ENCODE peak calls at places on chromosomes 12 and 14, in six cellular contexts. G is dorsolateral prefrontal cortex, X is astrocyte, T is GM12878, Q is lower lobe of right lung, L is IMR-90. O is an unnamed sample.

GRCh38 chr14:52825085-52825484 is 33.7 kb upstream of the GNPNAT1 start:
- DNase-seq in Q (no peak), T (peak), L (no peak), X (no peak), G (no peak), O (no peak)

GRCh38 chr12:44589697-44590096 is 286.4 kb downstream of the NELL2 start:
- DNase-seq in X (peak), G (no peak), T (no peak), L (no peak), Q (no peak), O (no peak)

GRCh38 chr12:93302331-93303229 is 75.1 kb upstream of the NUDT4 start:
- DNase-seq in L (peak), X (peak), T (no peak), Q (no peak), G (no peak), O (no peak)

GRCh38 chr12:68538722-68539614 is 71.7 kb upstream of the RAP1B start:
- DNase-seq in X (peak), G (no peak), L (peak), Q (peak), T (peak), O (peak)

GRCh38 chr14:95195031-95195430 is 37.7 kb upstream of the DICER1 start:
- DNase-seq in Q (no peak), X (no peak), L (no peak), G (no peak), T (no peak), O (no peak)

GRCh38 chr14:52951730-52952481 is 1.1 kb upstream of the FERMT2 start:
- DNase-seq in G (no peak), X (peak), T (no peak), L (peak), Q (no peak), O (peak)

GRCh38 chr14:38103542-38104225 is 104.0 kb upstream of the SSTR1 start:
- DNase-seq in X (no peak), T (no peak), L (no peak), Q (no peak), G (no peak), O (no peak)

GRCh38 chr14:38079268-38079667 is 128.4 kb upstream of the SSTR1 start:
- DNase-seq in T (peak), L (peak), Q (no peak), G (no peak), X (no peak), O (no peak)

GRCh38 chr12:54603872-54604271 is 15.4 kb upstream of the PPP1R1A start:
- DNase-seq in G (no peak), L (no peak), T (no peak), X (no peak), Q (no peak), O (no peak)

GRCh38 chr14:104651876-104652260 is 37.5 kb upstream of the INF2 start:
- DNase-seq in G (no peak), L (no peak), X (no peak), Q (no peak), T (no peak), O (no peak)

GRCh38 chr14:99802301-99803105 is 9.3 kb downstream of the EML1 start:
- DNase-seq in T (no peak), L (peak), X (no peak), Q (no peak), G (no peak), O (no peak)

GRCh38 chr12:98745578-98746391 is 100.7 kb downstream of the APAF1 start:
- DNase-seq in T (no peak), Q (no peak), L (peak), G (no peak), X (no peak), O (no peak)

GRCh38 chr14:106822905-106823304 is 1296.5 kb downstream of the TMEM121 start:
- DNase-seq in T (no peak), X (no peak), L (no peak), G (no peak), Q (no peak), O (no peak)

GRCh38 chr14:104248203-104249055 is 110.0 kb downstream of the KIF26A start:
- DNase-seq in G (no peak), L (no peak), T (no peak), X (no peak), Q (peak), O (no peak)

GRCh38 chr12:130555628-130556485 is 160.2 kb downstream of the RIMBP2 start:
- DNase-seq in L (no peak), G (no peak), X (no peak), Q (no peak), T (no peak), O (peak)

GRCh38 chr12:44717612-44718011 is 158.5 kb downstream of the NELL2 start:
- DNase-seq in Q (no peak), T (no peak), X (no peak), L (no peak), G (no peak), O (no peak)

GRCh38 chr12:1093166-1093751 is 102.2 kb downstream of the ERC1 start:
- DNase-seq in G (no peak), X (peak), Q (no peak), L (peak), T (no peak), O (peak)

GRCh38 chr12:117518594-117519270 is 157.3 kb upstream of the NOS1 start:
- DNase-seq in L (no peak), X (peak), Q (peak), G (no peak), T (no peak), O (peak)

DNA sequence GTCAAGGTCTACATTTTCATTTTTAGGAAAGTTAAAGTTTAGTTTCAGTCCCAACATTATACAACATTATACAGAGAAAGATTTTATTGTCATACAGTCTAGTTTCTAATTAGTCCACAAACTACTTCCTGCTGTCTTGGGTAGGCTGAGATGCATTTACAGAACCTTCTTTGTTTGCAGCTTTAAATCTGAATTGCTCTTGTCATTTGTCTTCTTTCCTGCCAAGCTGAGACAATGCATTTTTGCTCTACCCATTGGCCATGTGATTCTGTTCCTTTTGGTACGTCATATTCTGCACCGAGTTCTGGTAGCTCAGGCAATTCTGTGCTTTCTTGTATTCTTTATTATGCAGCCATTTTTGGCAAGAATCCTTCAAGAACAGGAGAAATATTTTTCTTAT is 228.5 kb downstream of the ATP23 start:
- DNase-seq in Q (no peak), T (no peak), G (no peak), X (no peak), L (no peak), O (no peak)
- H3K27ac ChIP-seq in Q (no peak), T (no peak), G (no peak), X (no peak), L (no peak), O (no peak)

GRCh38 chr12:89709157-89709993 is 737 bp upstream of the ATP2B1 start:
- DNase-seq in G (peak), Q (peak), L (peak), T (peak), X (peak), O (peak)

GRCh38 chr12:89708793-89709156 is at the start of gene ATP2B1:
- DNase-seq in Q (peak), G (peak), X (peak), T (peak), L (peak), O (peak)

GRCh38 chr12:89709994-89710872 is 1.6 kb upstream of the ATP2B1 start:
- DNase-seq in X (no peak), T (no peak), G (peak), Q (peak), L (peak), O (peak)

GRCh38 chr12:89707992-89708792 is 446 bp downstream of the ATP2B1 start:
- DNase-seq in G (peak), L (peak), Q (peak), X (no peak), T (no peak), O (peak)

GRCh38 chr12:89710873-89711179 is 2.2 kb upstream of the ATP2B1 start:
- DNase-seq in X (no peak), T (no peak), L (no peak), G (no peak), Q (no peak), O (no peak)
- H3K4me3 ChIP-seq in X (peak), T (peak), L (no peak), G (peak), Q (peak), O (no peak)

DNA sequence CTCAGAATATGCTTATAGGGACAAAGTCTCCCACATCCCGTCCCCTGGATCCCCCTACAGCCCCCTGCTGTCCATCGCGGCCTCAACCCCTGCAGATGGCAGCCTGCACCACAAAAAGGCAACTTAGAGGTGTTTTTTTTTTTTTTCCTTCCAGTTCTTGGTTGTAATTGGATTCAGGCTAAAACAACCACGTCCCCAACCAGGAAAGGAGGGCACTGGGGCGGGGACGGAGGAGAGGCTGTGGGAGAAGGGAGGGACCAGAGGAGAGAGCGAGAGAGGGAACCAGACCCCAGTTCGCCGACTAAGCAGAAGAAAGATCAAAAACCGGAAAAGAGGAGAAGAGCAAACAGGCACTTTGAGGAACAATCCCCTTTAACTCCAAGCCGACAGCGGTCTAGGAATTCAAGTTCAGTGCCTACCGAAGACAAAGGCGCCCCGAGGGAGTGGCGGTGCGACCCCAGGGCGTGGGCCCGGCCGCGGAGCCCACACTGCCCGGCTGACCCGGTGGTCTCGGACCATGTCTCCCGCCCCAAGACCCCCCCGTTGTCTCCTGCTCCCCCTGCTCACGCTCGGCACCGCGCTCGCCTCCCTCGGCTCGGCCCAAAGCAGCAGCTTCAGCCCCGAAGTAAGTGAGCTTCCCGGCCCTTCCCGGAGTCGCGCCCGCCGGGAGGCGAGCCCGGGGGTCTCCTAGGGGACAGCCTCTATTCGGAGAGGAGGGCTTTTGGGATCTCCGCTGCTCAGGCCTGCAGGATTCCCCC is at the start of gene MMP14:
- DNase-seq in T (no peak), X (peak), Q (peak), G (no peak), L (peak), O (peak)
- TF ChIP-seq CTCF in T (no peak), X (peak), Q (peak), G (peak), L (peak), O (no peak)

DNA sequence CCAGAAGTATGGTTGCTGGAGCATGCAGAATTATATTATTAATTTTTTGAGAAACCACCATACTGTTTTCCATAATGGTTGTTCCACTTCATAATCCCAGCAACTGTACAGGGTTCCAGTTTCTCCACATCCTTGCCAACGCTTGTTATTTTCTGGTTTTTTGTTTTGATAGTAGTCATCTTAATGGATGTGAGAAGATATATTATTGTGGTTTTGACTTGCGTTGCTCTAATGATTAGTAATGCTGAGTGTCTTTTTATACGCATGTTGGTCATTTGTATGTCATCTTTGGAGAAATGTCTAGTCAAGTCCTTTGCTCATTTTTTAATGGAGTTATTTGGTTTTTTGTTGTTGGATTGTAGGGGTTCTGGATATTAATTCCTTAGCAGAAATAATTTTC is 58.1 kb downstream of the DAAM1 start:
- DNase-seq in T (no peak), G (no peak), L (no peak), X (peak), Q (no peak), O (no peak)
- H3K27ac ChIP-seq in T (peak), G (no peak), L (no peak), X (no peak), Q (no peak), O (no peak)

DNA sequence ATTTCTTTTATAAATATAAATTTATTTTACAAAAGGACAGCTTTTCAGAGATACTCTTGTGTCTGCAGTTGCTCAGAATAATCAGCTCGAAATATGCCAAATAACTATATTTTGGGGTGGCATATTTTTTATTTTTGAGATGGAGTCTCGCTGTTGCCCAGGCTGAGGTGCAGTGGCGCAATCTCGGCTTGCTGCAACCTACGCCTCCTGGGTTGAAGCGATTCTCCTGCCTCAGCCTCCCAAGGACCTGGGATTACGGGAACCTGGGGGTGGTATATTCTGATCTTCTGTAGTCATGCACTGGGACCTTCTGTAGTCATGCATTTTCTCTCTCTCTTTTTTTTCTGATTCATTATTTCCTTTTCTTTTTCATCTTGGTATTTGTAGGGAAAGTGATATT is 135.0 kb upstream of the AMIGO2 start:
- DNase-seq in L (no peak), X (no peak), G (no peak), Q (no peak), T (no peak), O (no peak)
- H3K4me3 ChIP-seq in L (no peak), X (no peak), G (no peak), Q (peak), T (no peak), O (peak)

DNA sequence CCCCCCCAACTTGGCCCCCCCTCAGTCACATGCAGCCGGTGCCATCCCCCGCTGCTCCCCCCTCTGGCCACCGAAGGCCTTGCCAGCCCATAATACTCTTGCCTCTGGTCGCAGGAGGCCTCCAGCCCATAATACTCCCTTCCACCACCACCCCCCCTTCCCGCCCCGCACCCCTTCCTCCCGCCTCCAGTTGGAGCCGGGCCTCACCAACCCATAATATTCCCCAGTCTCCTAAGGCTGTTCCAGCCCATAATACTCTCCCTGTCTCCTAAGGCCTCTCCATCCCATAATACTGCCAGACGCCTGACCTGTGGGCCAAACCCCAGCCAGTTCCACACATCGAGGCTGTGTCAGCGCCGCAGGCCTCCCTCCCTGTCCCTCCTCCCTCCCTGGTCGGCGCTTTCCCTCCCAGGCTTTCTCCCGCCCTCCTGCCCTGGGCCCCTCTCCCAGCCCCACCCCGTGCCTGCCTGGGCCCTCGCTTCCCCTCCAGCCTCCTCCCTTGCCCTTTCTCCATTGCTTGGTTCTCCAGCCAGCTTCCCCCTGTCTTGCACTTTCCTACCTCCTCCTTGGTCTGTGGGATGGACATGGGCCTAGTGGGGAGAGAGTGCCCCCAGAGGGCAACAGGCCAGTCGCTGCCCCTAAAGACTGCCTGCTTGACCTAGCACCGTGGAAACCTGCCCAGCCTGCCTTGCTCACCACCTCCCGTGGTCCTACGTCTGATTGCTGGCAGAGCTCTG is 6.8 kb upstream of the CHD4 start:
- DNase-seq in G (peak), L (peak), Q (peak), T (no peak), X (peak), O (peak)
- TF ChIP-seq CTCF in G (no peak), L (peak), Q (no peak), T (peak), X (no peak), O (no peak)

GRCh38 chr12:39037115-39037514 is 131.7 kb upstream of the CPNE8 start:
- DNase-seq in T (no peak), X (no peak), Q (no peak), L (no peak), G (no peak), O (no peak)
- H3K27ac ChIP-seq in T (no peak), X (no peak), Q (no peak), L (no peak), G (no peak), O (no peak)

GRCh38 chr12:38586652-38587219 is 270.2 kb downstream of the ALG10B start:
- DNase-seq in L (no peak), T (no peak), Q (no peak), G (no peak), X (no peak), O (no peak)
- H3K4me3 ChIP-seq in L (no peak), T (no peak), Q (no peak), G (no peak), X (no peak), O (no peak)

O was measured in colonic mucosa.